ENCODE peak calls at places on chromosomes 16 and 17, in four cellular contexts. R is anterior cingulate cortex, U is MM.1S, O is fibroblast of villous mesenchyme. K is an unnamed sample.

GRCh38 chr17:6711081-6711674 is 2.0 kb downstream of the SLC13A5 start:
- DNase-seq in R (no peak), U (no peak), O (no peak), K (no peak)

GRCh38 chr17:38591759-38592241 is 14.0 kb downstream of the SRCIN1 start:
- DNase-seq in R (no peak), U (peak), O (no peak), K (peak)

GRCh38 chr17:45241315-45242011 is 19.8 kb downstream of the FMNL1 start:
- DNase-seq in R (no peak), U (no peak), O (no peak), K (no peak)

GRCh38 chr16:59573528-59574271 is 839.6 kb upstream of the GOT2 start:
- DNase-seq in R (no peak), U (no peak), O (peak), K (peak)

GRCh38 chr17:64155751-64156544 is 26.0 kb upstream of the ERN1 start:
- DNase-seq in R (peak), U (no peak), O (no peak), K (peak)

GRCh38 chr16:586645-587590 is 2.9 kb upstream of the RAB40C start:
- DNase-seq in R (no peak), U (no peak), O (no peak), K (no peak)

GRCh38 chr16:89365044-89365467 is 125.3 kb downstream of the ANKRD11 start:
- DNase-seq in R (no peak), U (no peak), O (peak), K (peak)

GRCh38 chr17:72388765-72389473 is 268.1 kb downstream of the SOX9 start:
- DNase-seq in R (no peak), U (peak), O (peak), K (no peak)

GRCh38 chr16:85245307-85246172 is 133.3 kb upstream of the CIBAR2 start:
- DNase-seq in R (peak), U (peak), O (peak), K (peak)

GRCh38 chr16:78200623-78201096 is 101.2 kb downstream of the WWOX start:
- DNase-seq in R (no peak), U (no peak), O (no peak), K (no peak)

GRCh38 chr16:3349175-3349574 is 6.5 kb upstream of the OR2C1 start:
- DNase-seq in R (no peak), U (no peak), O (no peak), K (no peak)

GRCh38 chr16:26118575-26118974 is 426.8 kb downstream of the HS3ST4 start:
- DNase-seq in R (no peak), U (no peak), O (no peak), K (no peak)

GRCh38 chr17:2695243-2695960 is 16.2 kb downstream of the CLUH start:
- DNase-seq in R (no peak), U (no peak), O (no peak), K (no peak)

GRCh38 chr17:41500131-41500911 is 5.1 kb downstream of the KRT13 start:
- DNase-seq in R (no peak), U (no peak), O (no peak), K (peak)

GRCh38 chr16:66366433-66367299 is at the start of gene CDH5:
- DNase-seq in R (no peak), U (no peak), O (no peak), K (peak)

GRCh38 chr17:19316756-19317358 is 45.7 kb downstream of the B9D1 start:
- DNase-seq in R (no peak), U (no peak), O (no peak), K (peak)

GRCh38 chr17:73546770-73547345 is 97.4 kb downstream of the SDK2 start:
- DNase-seq in R (no peak), U (peak), O (peak), K (peak)

GRCh38 chr16:19153876-19154275 is 14.2 kb upstream of the SYT17 start:
- DNase-seq in R (no peak), U (peak), O (no peak), K (no peak)

GRCh38 chr16:5019775-5020174 is 14.0 kb downstream of the NAGPA start:
- DNase-seq in R (no peak), U (no peak), O (no peak), K (no peak)